ENCODE peak calls at places on chromosomes 3 and 15, in five cellular contexts. G, T, H, C and R are unnamed samples.

GRCh38 chr15:26028086-26028740 is 165.1 kb upstream of the ATP10A start:
- DNase-seq in C (no peak), G (no peak), H (no peak), T (no peak), R (peak)

GRCh38 chr3:184656991-184657669 is 54.7 kb downstream of the MAGEF1 start:
- DNase-seq in T (no peak), H (peak), G (peak), C (no peak), R (peak)

GRCh38 chr3:159536876-159537275 is 451.8 kb upstream of the IL12A start:
- DNase-seq in H (no peak), T (no peak), G (no peak), C (no peak), R (no peak)

GRCh38 chr3:109923431-109923830 is 586.1 kb upstream of the DPPA4 start:
- DNase-seq in G (no peak), T (no peak), C (no peak), H (no peak), R (no peak)

GRCh38 chr3:38121832-38122461 is 15.0 kb downstream of the ACAA1 start:
- DNase-seq in T (no peak), C (no peak), H (no peak), G (no peak), R (no peak)

GRCh38 chr3:13878711-13879101 is 1.2 kb downstream of the WNT7A start:
- DNase-seq in C (no peak), T (no peak), H (no peak), G (no peak), R (no peak)

GRCh38 chr3:184154909-184155643 is at the start of gene DVL3:
- DNase-seq in T (peak), G (peak), H (peak), C (peak), R (peak)

GRCh38 chr3:39408493-39409372 is 2.2 kb downstream of the RPSA start:
- DNase-seq in T (no peak), C (no peak), H (no peak), G (no peak), R (no peak)

GRCh38 chr3:140062461-140062860 is 127.5 kb downstream of the CLSTN2 start:
- DNase-seq in C (no peak), T (no peak), G (no peak), H (no peak), R (no peak)

GRCh38 chr3:137460944-137461343 is 303.2 kb upstream of the SOX14 start:
- DNase-seq in G (no peak), C (no peak), H (no peak), T (no peak), R (no peak)

GRCh38 chr15:58221591-58222241 is 83.5 kb downstream of the AQP9 start:
- DNase-seq in G (peak), H (peak), T (peak), C (no peak), R (peak)

GRCh38 chr3:112806903-112807302 is 39.8 kb downstream of the CD200R1L start:
- DNase-seq in T (no peak), C (no peak), H (peak), G (no peak), R (no peak)

DNA sequence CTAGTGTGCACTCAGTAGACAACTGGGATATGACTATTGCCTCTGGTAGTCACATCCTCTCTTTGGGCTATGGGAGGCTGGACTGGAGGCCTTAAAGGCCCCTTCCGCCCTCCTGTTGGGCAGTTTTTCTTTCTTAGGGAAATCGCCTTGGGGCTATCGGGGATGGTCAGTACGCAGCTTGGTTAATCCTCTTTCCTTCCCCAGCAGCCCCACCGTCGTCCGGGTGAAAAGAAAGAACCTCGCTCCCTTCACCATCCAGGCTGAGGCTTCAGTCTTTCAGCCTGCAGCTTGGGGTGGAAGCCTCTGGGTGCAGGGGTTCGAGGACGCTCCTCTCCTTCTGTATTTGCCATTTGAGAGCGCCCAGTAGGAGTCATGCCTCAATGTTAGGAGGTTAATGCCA is 650 bp upstream of the ST6GAL1 start:
- DNase-seq in C (no peak), T (no peak), H (no peak), G (no peak), R (no peak)
- H3K4me3 ChIP-seq in C (peak), T (peak), H (peak), G (peak), R (peak)

DNA sequence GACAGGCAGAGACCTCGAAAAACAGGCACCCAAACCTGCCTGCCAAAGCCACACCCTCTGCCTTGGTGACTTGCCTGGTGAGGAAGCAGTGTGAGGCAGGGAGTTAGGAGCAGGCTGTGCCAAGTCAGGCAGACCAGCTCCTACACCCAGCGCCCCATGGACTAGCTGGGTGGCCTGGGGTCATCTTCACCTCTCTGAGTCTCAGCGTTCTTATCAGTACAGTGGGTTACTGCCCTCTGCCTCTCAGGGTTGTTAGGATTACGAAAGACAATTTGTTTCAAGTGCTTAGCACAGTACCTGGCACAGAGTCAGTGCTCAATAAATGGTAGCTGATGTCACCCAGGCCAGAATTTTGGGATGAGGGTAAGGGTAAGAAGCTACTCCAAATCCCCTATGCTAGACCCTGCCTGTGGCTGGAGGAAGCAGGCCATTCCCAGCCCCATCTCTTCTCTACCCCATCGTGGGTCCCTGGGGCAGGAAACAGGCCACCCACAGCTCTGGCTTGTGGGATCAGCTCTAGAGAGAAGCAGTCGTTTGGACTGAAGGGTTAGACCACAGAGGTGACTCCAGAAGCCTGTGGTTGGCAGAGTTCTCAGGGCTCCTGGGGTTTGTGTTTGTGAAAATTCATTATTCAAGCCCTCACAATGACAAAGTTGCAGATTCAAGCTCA is 10.1 kb downstream of the SLC51B start:
- DNase-seq in H (no peak), C (no peak), T (no peak), G (peak), R (no peak)
- TF ChIP-seq CTCF in H (no peak), C (no peak), T (no peak), G (no peak), R (no peak)

GRCh38 chr3:117218709-117219108 is 509.1 kb downstream of the TUSC7 start:
- DNase-seq in T (no peak), H (no peak), C (no peak), G (no peak), R (no peak)
- H3K4me3 ChIP-seq in T (no peak), H (no peak), C (no peak), G (no peak), R (no peak)

GRCh38 chr15:84759018-84759417 is 10.6 kb downstream of the ZNF592 start:
- DNase-seq in C (no peak), T (no peak), G (no peak), H (no peak), R (no peak)
- TF ChIP-seq CTCF in C (no peak), T (no peak), G (no peak), H (no peak), R (no peak)

DNA sequence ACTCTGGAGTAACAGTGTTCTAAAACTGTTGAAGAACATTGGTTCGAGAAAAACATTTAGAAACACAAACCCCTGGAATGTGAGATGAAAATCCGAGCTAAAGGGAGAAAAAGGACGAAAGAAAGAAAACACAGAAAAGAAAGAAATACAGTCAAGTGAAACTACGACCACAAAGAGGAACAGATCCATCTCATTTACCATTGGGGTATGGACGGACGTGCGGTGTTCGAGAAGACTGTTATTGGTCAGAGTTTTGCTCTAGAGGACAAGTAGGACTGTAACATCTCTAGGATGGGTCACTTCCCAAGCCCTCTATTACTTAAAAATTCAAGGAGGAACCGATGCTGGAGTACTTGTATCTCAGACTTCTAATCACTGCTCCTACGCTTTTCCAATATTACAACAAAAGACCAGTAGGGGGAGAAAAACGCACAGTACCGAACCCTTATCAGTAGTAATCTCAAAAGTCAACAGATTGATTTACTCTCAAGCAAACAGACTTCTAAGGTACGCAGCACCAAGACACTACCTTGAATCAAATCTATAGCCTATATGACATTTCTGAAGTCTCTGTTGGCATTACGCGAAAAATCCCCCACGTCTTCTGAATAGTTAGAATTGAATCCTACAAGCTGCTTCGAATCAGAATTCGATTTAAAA is 1.1 kb upstream of the PIK3CA start:
- DNase-seq in H (peak), C (peak), G (peak), T (no peak), R (peak)
- H3K4me3 ChIP-seq in H (peak), C (peak), G (peak), T (peak), R (peak)